ENCODE peak calls at places on chromosomes 16 and 17, in eight cellular contexts. K, D, H, Q, F, O, V and T are unnamed samples.

GRCh38 chr17:75722076-75722475 is 817 bp downstream of the ITGB4 start:
- DNase-seq in K (no peak), D (no peak), H (no peak), Q (no peak), F (no peak), O (peak; percentile 70), V (no peak), T (no peak)

GRCh38 chr17:2264023-2264860 is 39.3 kb downstream of the SMG6 start:
- DNase-seq in K (no peak), D (no peak), H (peak; percentile 36), Q (no peak), F (no peak), O (no peak), V (no peak), T (no peak)

GRCh38 chr16:86712158-86713009 is 134.0 kb downstream of the FOXL1 start:
- DNase-seq in K (peak; percentile 45), D (no peak), H (no peak), Q (no peak), F (no peak), O (no peak), V (no peak), T (no peak)

GRCh38 chr16:19434584-19434983 is 16.9 kb downstream of the TMC5 start:
- DNase-seq in K (no peak), D (no peak), H (no peak), Q (no peak), F (no peak), O (no peak), V (no peak), T (no peak)

GRCh38 chr17:76700627-76701470 is 9.9 kb downstream of the MXRA7 start:
- DNase-seq in K (no peak), D (no peak), H (peak; percentile 77), Q (peak; percentile 18), F (peak; percentile 86), O (no peak), V (no peak), T (peak; percentile 49)

GRCh38 chr17:75087558-75088453 is at the start of gene SLC16A5:
- DNase-seq in K (peak; percentile 98), D (no peak), H (peak; percentile 75), Q (peak; percentile 81), F (peak; percentile 80), O (peak; percentile 98), V (peak; percentile 40), T (peak; percentile 93)

GRCh38 chr17:17782425-17783120 is 54.2 kb downstream of the SREBF1 start:
- DNase-seq in K (no peak), D (peak; percentile 57), H (no peak), Q (no peak), F (no peak), O (peak; percentile 8), V (no peak), T (peak; percentile 68)

GRCh38 chr17:74018116-74018515 is 185.4 kb upstream of the RPL38 start:
- DNase-seq in K (no peak), D (no peak), H (no peak), Q (no peak), F (no peak), O (no peak), V (no peak), T (no peak)

GRCh38 chr16:77317059-77317458 is 117.8 kb downstream of the ADAMTS18 start:
- DNase-seq in K (no peak), D (no peak), H (no peak), Q (no peak), F (no peak), O (no peak), V (no peak), T (no peak)

GRCh38 chr16:19886061-19886792 is 1.6 kb upstream of the GPRC5B start:
- DNase-seq in K (peak; percentile 79), D (peak; percentile 52), H (peak; percentile 79), Q (peak; percentile 81), F (peak; percentile 79), O (peak; percentile 86), V (peak; percentile 68), T (peak; percentile 83)

GRCh38 chr16:53754938-53755910 is 51.3 kb downstream of the FTO start:
- DNase-seq in K (no peak), D (no peak), H (peak; percentile 63), Q (no peak), F (peak; percentile 55), O (peak; percentile 80), V (no peak), T (no peak)

GRCh38 chr17:43830510-43831145 is 2.3 kb downstream of the MPP3 start:
- DNase-seq in K (no peak), D (no peak), H (no peak), Q (no peak), F (no peak), O (no peak), V (no peak), T (no peak)

GRCh38 chr17:43832168-43832975 is 574 bp downstream of the MPP3 start:
- DNase-seq in K (peak; percentile 82), D (no peak), H (peak; percentile 57), Q (no peak), F (peak; percentile 55), O (peak; percentile 71), V (no peak), T (peak; percentile 76)

GRCh38 chr17:43832976-43833829 is at the start of gene MPP3:
- DNase-seq in K (peak; percentile 85), D (no peak), H (peak; percentile 59), Q (no peak), F (peak; percentile 71), O (peak; percentile 87), V (peak; percentile 35), T (peak; percentile 79)

GRCh38 chr17:43831633-43832032 is 1.3 kb downstream of the MPP3 start:
- DNase-seq in K (peak; percentile 83), D (no peak), H (no peak), Q (no peak), F (no peak), O (no peak), V (no peak), T (no peak)

GRCh38 chr17:43834106-43834505 is 1.2 kb upstream of the MPP3 start:
- DNase-seq in K (no peak), D (no peak), H (peak; percentile 14), Q (no peak), F (no peak), O (peak; percentile 28), V (no peak), T (no peak)
- TF ChIP-seq CTCF in K (no peak), D (no peak), H (no peak), Q (no peak), F (no peak), O (no peak), V (no peak), T (no peak)

DNA sequence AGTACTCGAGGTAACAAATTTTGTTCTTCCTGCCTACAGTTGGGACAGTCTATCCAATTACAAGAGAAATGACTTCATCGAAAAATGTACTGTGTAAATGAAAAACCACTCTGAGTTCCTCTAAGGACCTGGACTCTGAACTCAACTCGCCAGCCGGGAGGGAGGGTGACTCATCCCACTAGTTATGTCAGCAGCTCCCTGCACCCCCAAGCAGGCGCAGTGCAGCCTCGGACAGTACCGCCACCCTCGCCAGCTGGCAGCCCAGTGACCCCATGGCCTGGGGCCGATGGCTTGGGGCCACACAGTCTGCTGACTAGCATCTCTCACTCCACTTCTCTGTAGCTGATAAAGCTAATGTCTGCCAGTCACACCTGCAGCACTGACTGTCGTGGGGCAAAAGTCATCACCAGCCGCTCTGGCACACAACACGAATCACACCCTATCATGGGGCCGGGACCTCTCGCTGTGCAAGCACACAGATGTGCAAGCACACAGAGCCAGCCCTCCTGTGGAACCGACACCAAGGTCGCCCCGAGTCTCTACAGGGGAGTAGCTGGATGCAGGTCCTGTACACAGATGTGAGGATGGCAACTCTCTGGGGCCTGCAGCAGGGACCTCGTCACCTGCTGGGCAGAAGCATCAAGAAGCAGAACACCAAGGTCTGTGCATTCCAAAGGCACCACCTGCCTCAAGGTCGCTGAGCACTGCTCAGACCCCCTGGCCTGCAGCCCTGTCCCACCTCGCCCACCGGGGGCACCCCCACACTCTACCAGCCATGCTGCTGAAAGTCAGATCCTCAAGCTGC is 5.7 kb downstream of the CSNK1D start:
- DNase-seq in K (peak; percentile 95), D (no peak), H (peak; percentile 96), Q (no peak), F (peak; percentile 99), O (peak; percentile 90), V (peak; percentile 31), T (no peak)
- TF ChIP-seq CTCF in K (no peak), D (no peak), H (no peak), Q (peak; percentile 33), F (no peak), O (no peak), V (no peak), T (no peak)

GRCh38 chr17:30000001-30000754 is 58.7 kb downstream of the EFCAB5 start:
- DNase-seq in K (no peak), D (no peak), H (peak; percentile 20), Q (no peak), F (no peak), O (no peak), V (no peak), T (no peak)
- TF ChIP-seq CTCF in K (peak; percentile 8), D (no peak), H (no peak), Q (no peak), F (no peak), O (no peak), V (no peak), T (no peak)

GRCh38 chr16:27722892-27723450 is 173.0 kb downstream of the KATNIP start:
- DNase-seq in K (no peak), D (no peak), H (no peak), Q (no peak), F (no peak), O (no peak), V (no peak), T (no peak)

GRCh38 chr16:27722266-27722636 is 172.3 kb downstream of the KATNIP start:
- DNase-seq in K (no peak), D (no peak), H (no peak), Q (no peak), F (no peak), O (no peak), V (no peak), T (no peak)

GRCh38 chr16:27723711-27724490 is 174.0 kb downstream of the KATNIP start:
- DNase-seq in K (no peak), D (no peak), H (no peak), Q (no peak), F (no peak), O (no peak), V (no peak), T (no peak)

GRCh38 chr16:27720731-27721547 is 171.0 kb downstream of the KATNIP start:
- DNase-seq in K (peak; percentile 46), D (no peak), H (no peak), Q (no peak), F (no peak), O (no peak), V (no peak), T (no peak)

DNA sequence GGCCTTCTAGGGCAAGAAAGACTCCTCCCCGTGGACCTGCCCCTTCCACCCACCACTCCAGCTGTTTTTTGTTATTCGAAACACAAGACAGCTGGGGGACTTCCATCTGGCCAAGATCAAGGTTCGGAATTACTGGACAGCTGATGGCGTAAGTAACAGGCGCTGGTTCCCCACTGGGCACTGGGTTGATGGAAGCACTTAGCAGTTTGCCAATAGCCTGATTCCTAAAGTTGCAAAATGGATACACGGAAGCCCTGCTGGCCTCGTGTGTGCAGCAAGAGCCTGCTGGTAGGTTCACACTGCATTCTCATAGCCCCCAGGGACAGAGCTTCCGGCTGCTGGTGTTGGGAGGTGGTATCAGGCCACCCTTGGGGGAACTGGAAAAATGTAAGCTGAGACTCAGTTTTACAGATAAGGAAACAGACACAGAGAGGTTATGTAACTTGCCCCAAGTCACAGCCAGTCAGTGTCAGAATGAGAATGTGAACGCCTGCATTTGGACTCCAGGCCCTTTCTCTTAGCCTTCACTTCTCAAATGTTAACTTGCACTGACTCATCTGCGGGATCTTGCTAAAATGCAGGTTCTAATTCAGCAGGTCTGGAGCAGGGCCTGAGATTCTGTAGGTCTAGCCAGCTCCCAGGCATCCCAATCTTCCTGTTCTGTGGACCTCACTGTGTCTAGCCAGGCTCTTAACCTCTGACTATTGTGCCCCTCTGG is 171.8 kb downstream of the KATNIP start:
- DNase-seq in K (peak; percentile 57), D (no peak), H (peak; percentile 98), Q (no peak), F (peak; percentile 37), O (no peak), V (no peak), T (no peak)
- TF ChIP-seq CTCF in K (no peak), D (no peak), H (no peak), Q (no peak), F (no peak), O (no peak), V (no peak), T (no peak)